ENCODE peak calls at places on chromosome 20, in five cellular contexts. L is H9, O is neural progenitor cell, J is astrocyte, T is hepatocyte. E is an unnamed sample. For H3K79me2, the result is how much of the 10 kb centered on the place peaks cover.

GRCh38 chr20:56463428-56463827 is 5.0 kb upstream of the RTF2 start:
- DNase-seq in L (no peak), J (no peak), O (no peak), T (no peak), E (no peak)

GRCh38 chr20:20791664-20792568 is 79.5 kb upstream of the RALGAPA2 start:
- DNase-seq in T (no peak), L (no peak), O (no peak), J (no peak), E (no peak)

GRCh38 chr20:58650181-58650775 is 805 bp upstream of the STX16 start:
- DNase-seq in L (peak), T (peak), O (peak), J (no peak), E (no peak)

GRCh38 chr20:51365670-51366069 is 176.8 kb downstream of the NFATC2 start:
- DNase-seq in O (no peak), J (peak), T (no peak), L (no peak), E (no peak)

GRCh38 chr20:44211177-44212039 is 837 bp upstream of the OSER1 start:
- DNase-seq in L (no peak), T (peak), O (peak), J (no peak), E (peak)

GRCh38 chr20:46930940-46931339 is 36.3 kb downstream of the EYA2 start:
- DNase-seq in T (no peak), L (no peak), J (no peak), O (no peak), E (no peak)

GRCh38 chr20:3521852-3522740 is 51.3 kb downstream of the ATRN start:
- DNase-seq in O (no peak), T (no peak), J (no peak), L (no peak), E (no peak)

GRCh38 chr20:46681032-46681854 is 8.0 kb downstream of the TP53RK start:
- DNase-seq in T (peak), O (peak), L (peak), J (no peak), E (peak)

GRCh38 chr20:20466341-20466879 is 98.5 kb downstream of the INSM1 start:
- DNase-seq in T (no peak), L (no peak), J (peak), O (no peak), E (peak)

GRCh38 chr20:10720550-10720949 is 46.8 kb upstream of the JAG1 start:
- DNase-seq in T (no peak), L (no peak), J (no peak), O (no peak), E (no peak)

GRCh38 chr20:31758991-31759390 is 19.9 kb downstream of the TPX2 start:
- DNase-seq in O (no peak), J (no peak), T (no peak), L (no peak), E (no peak)

GRCh38 chr20:31760457-31761240 is 21.6 kb downstream of the TPX2 start:
- DNase-seq in O (no peak), L (no peak), J (peak), T (no peak), E (no peak)

GRCh38 chr20:31757254-31757653 is 18.2 kb downstream of the TPX2 start:
- DNase-seq in L (no peak), J (no peak), O (no peak), T (no peak), E (no peak)

GRCh38 chr20:31758521-31758920 is 19.4 kb downstream of the TPX2 start:
- DNase-seq in L (no peak), O (no peak), J (no peak), T (no peak), E (no peak)
- H3K79me2 ChIP-seq in L (under half), O (half or more), J (half or more), T (half or more), E (half or more)

GRCh38 chr20:1137236-1137635 is 18.8 kb downstream of the PSMF1 start:
- DNase-seq in L (no peak), J (no peak), T (no peak), O (no peak), E (no peak)
- H3K79me2 ChIP-seq in L (under half), J (under half), T (under half), O (under half), E (half or more)

DNA sequence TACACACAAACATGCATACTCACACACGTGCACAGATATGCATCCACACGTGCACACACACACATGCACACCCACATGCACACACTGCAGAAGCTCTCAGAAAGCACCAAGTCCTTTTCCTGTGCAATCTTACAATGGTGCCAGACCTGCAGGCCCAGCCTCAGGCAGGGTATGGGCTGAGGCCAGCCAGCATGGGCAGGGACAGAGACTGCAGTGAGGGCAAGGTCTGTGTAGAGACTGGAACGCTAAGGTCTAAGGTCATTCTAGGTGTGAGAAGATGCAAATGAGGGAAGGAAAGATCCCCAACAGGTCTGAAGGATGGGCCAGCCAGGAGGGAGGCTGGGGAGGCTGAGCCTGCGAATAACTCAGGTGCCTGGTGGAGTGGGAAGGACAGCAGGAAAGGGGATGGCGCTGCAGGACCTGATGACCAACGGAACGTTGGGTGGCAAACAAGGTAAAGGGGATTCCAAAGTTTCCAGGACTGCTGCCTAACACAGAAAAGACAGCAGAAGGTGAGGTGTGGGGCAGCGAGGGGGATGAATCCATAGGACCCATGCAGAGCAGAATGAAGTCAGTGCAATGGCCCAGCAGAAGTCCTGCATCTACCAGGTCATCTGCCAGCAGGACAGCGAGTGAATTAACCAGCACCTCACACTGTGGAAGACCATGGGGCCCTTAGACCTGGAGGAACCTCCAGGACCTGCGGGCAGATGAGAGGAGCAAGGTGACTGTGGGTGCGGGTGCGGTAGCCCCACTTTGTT is 67.0 kb downstream of the ABHD12 start:
- DNase-seq in L (no peak), T (no peak), J (no peak), O (no peak), E (no peak)
- H3K79me2 ChIP-seq in L (under half), T (half or more), J (under half), O (under half), E (half or more)

GRCh38 chr20:38156280-38156679 is 8.8 kb downstream of the TGM2 start:
- DNase-seq in T (no peak), J (no peak), O (no peak), L (no peak), E (no peak)
- H3K79me2 ChIP-seq in T (under half), J (under half), O (under half), L (under half), E (under half)

DNA sequence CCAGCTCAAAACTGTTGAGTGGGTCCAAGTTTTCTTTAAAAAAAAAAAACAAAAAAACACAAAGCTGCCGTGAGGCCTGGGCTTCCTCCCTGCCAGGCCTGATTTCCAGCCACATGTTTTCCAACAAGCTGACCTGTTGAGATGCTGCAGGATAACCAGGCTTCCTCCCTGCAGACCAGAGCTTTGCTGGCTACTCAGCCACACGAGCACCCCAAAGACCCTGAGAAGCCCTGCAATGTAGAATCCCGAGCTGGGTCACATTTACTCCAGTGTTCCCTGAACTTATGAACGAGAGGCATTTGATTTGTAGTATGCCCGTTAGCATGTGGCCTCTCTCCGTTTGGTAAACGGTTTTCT is 3.9 kb downstream of the SIRPA start:
- DNase-seq in L (no peak), J (no peak), O (no peak), T (no peak), E (no peak)
- H3K79me2 ChIP-seq in L (under half), J (half or more), O (under half), T (under half), E (under half)

DNA sequence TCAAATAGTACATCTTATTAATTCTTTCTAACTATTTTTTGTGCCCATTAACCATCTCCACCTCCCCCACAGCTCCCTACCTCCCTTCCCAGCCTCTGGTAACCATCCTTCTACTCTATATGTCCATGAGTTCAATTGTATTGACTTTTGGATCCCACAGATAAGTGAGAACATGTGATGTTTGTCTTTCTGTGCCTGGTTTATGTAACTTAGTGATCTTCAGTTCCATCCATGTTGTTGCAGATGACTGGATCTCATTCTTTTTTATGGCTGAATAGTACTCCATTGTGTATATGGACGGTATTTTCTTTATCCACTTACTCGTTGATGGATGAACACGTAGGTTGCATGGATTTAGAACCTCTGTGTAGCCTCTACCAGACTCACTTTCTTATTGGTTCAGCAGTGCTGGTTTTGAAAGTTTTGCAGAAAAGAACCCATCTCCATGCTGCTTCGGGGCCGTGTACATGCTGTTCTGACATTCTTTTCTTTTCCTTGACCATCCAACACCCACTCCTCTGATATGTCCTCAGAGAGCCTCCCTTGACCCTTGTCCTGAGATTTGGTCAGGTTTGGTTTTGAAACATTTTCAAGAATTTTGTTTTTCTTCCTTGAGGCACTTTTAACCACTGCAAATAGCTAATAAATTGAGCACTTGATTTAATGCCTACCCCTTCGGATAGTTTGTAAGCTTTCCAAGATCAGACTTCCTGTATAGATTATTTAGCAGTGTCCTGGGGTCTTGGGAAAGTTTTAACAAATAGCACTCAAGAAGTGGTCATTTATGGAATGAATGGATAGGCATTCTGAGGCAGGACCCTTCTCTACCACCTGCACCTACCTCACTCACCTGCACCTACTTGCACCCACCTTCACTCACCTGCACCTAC is 231.2 kb upstream of the ZFP64 start:
- DNase-seq in J (no peak), L (no peak), T (no peak), O (no peak), E (no peak)
- H3K79me2 ChIP-seq in J (under half), L (under half), T (under half), O (under half), E (under half)

E was measured in MM.1S.